ENCODE peak calls at places on chromosomes 4 and X, in six cellular contexts. One of them, this sample, is unnamed.

GRCh38 chrX:39950035-39950688 is 147.6 kb downstream of the BCOR start:
- DNase-seq in H9: no peak
- DNase-seq in IMR-90: peak
- DNase-seq in H1: no peak
- DNase-seq in mesendoderm: peak
- DNase-seq in mesenchymal stem cell: peak
- DNase-seq in this sample: no peak

GRCh38 chr4:29805245-29805644 is 914.9 kb upstream of the PCDH7 start:
- DNase-seq in mesenchymal stem cell: peak
- DNase-seq in H9: no peak
- DNase-seq in H1: peak
- DNase-seq in IMR-90: peak
- DNase-seq in mesendoderm: peak
- DNase-seq in this sample: no peak

GRCh38 chr4:101400096-101400495 is 52.8 kb upstream of the PPP3CA start:
- DNase-seq in mesenchymal stem cell: no peak
- DNase-seq in mesendoderm: no peak
- DNase-seq in H1: no peak
- DNase-seq in IMR-90: peak
- DNase-seq in H9: no peak
- DNase-seq in this sample: no peak

GRCh38 chrX:71577682-71578081 is 555 bp upstream of the GCNA start:
- DNase-seq in H9: no peak
- DNase-seq in H1: no peak
- DNase-seq in mesendoderm: no peak
- DNase-seq in IMR-90: no peak
- DNase-seq in mesenchymal stem cell: no peak
- DNase-seq in this sample: no peak

GRCh38 chr4:36573441-36573840 is 292.0 kb downstream of the DTHD1 start:
- DNase-seq in H9: no peak
- DNase-seq in mesendoderm: no peak
- DNase-seq in mesenchymal stem cell: no peak
- DNase-seq in H1: no peak
- DNase-seq in IMR-90: no peak
- DNase-seq in this sample: no peak

GRCh38 chr4:1180663-1181062 is 8.3 kb upstream of the SPON2 start:
- DNase-seq in H9: no peak
- DNase-seq in H1: no peak
- DNase-seq in mesenchymal stem cell: no peak
- DNase-seq in IMR-90: no peak
- DNase-seq in mesendoderm: no peak
- DNase-seq in this sample: no peak

GRCh38 chrX:70445876-70446275 is 1.2 kb downstream of the DLG3 start:
- DNase-seq in H9: no peak
- DNase-seq in mesendoderm: no peak
- DNase-seq in IMR-90: no peak
- DNase-seq in H1: no peak
- DNase-seq in mesenchymal stem cell: no peak
- DNase-seq in this sample: no peak

GRCh38 chrX:41025926-41026325 is 59.3 kb upstream of the USP9X start:
- DNase-seq in mesenchymal stem cell: no peak
- DNase-seq in IMR-90: peak
- DNase-seq in mesendoderm: peak
- DNase-seq in H9: peak
- DNase-seq in H1: no peak
- DNase-seq in this sample: no peak

GRCh38 chrX:49991718-49992117 is 69.3 kb downstream of the CLCN5 start:
- DNase-seq in H1: no peak
- DNase-seq in H9: no peak
- DNase-seq in mesenchymal stem cell: no peak
- DNase-seq in mesendoderm: no peak
- DNase-seq in IMR-90: no peak
- DNase-seq in this sample: no peak

GRCh38 chrX:49986058-49986457 is 63.7 kb downstream of the CLCN5 start:
- DNase-seq in H1: no peak
- DNase-seq in IMR-90: no peak
- DNase-seq in mesenchymal stem cell: no peak
- DNase-seq in H9: no peak
- DNase-seq in mesendoderm: no peak
- DNase-seq in this sample: no peak

GRCh38 chrX:49988128-49988527 is 65.7 kb downstream of the CLCN5 start:
- DNase-seq in IMR-90: no peak
- DNase-seq in H9: no peak
- DNase-seq in H1: no peak
- DNase-seq in mesendoderm: no peak
- DNase-seq in mesenchymal stem cell: no peak
- DNase-seq in this sample: no peak

GRCh38 chrX:49992809-49993208 is 70.4 kb downstream of the CLCN5 start:
- DNase-seq in mesendoderm: no peak
- DNase-seq in mesenchymal stem cell: no peak
- DNase-seq in H1: no peak
- DNase-seq in H9: no peak
- DNase-seq in IMR-90: no peak
- DNase-seq in this sample: no peak

GRCh38 chrX:49987651-49988050 is 65.3 kb downstream of the CLCN5 start:
- DNase-seq in mesendoderm: no peak
- DNase-seq in H1: no peak
- DNase-seq in mesenchymal stem cell: no peak
- DNase-seq in IMR-90: no peak
- DNase-seq in H9: no peak
- DNase-seq in this sample: no peak
- H2BK15ac ChIP-seq in mesendoderm: no peak
- H2BK15ac ChIP-seq in H1: no peak
- H2BK15ac ChIP-seq in mesenchymal stem cell: no peak
- H2BK15ac ChIP-seq in IMR-90: no peak
- H2BK15ac ChIP-seq in H9: no peak
- H2BK15ac ChIP-seq in this sample: no peak

DNA sequence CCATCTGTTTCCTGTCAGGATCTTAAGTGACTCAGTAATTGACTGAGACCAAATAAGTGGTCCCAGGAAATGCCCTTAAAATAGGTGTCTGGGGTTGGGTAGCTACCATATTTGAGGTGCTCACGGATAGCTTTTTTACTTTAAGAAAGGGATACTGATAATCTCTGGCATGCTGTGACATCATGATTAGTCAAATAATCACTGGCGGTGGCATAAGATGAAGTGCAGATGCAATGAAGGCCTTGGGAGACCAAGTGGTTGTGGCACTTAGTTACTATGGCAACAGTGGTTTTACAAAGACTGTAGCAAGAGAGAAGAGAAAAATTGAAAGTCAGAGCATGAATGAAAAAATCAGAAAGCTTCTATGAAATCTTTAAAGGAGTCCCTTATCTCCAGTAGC is 114.5 kb upstream of the SLIT2 start:
- DNase-seq in mesenchymal stem cell: peak
- DNase-seq in mesendoderm: no peak
- DNase-seq in H1: no peak
- DNase-seq in H9: no peak
- DNase-seq in IMR-90: peak
- DNase-seq in this sample: no peak
- H2BK15ac ChIP-seq in mesenchymal stem cell: no peak
- H2BK15ac ChIP-seq in mesendoderm: no peak
- H2BK15ac ChIP-seq in H1: no peak
- H2BK15ac ChIP-seq in H9: no peak
- H2BK15ac ChIP-seq in IMR-90: no peak
- H2BK15ac ChIP-seq in this sample: no peak

DNA sequence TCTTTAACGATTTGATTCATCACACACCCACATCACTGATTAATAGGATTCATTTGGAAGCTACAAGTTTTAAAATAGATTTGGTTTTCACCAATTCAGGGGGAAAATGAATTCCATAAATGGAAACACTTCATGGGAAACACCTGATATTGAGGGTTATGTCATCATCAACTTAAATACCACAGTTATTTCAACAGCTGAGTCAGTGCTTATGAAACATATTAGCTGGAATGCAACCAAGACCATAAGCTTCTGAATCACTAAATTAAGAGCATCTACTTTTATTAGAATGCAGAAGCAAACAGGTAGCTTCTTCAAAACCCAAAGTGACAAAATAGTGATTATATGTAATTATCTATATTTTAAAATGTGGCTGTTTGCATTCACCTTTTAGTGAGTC is 207.8 kb upstream of the DCAF8L1 start:
- DNase-seq in H1: no peak
- DNase-seq in H9: no peak
- DNase-seq in mesenchymal stem cell: peak
- DNase-seq in IMR-90: peak
- DNase-seq in mesendoderm: no peak
- DNase-seq in this sample: no peak
- H2BK15ac ChIP-seq in H1: no peak
- H2BK15ac ChIP-seq in H9: no peak
- H2BK15ac ChIP-seq in mesenchymal stem cell: no peak
- H2BK15ac ChIP-seq in IMR-90: no peak
- H2BK15ac ChIP-seq in mesendoderm: no peak
- H2BK15ac ChIP-seq in this sample: no peak

DNA sequence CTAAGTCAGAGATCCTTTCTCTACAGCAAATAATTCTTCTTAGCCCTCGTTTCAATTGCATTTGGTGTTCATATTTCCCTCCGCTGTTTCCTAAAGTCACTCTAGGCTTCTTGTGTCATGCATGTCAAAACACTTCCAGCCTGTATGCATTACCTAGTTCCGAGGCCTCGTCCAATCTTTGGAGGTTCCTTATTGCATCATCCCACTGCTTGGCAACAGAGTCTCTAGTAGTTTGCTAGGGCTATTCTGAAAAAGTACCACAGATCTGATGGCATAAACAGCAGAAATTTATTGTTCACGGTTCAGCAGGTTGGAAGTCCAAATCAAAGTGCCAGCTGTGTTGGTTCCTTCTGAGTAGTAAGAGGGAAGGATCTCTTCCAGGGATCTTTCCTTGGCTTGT is 5.9 kb downstream of the H2BW2 start:
- DNase-seq in mesendoderm: no peak
- DNase-seq in mesenchymal stem cell: no peak
- DNase-seq in H1: no peak
- DNase-seq in H9: no peak
- DNase-seq in IMR-90: no peak
- DNase-seq in this sample: no peak
- H2BK15ac ChIP-seq in mesendoderm: no peak
- H2BK15ac ChIP-seq in mesenchymal stem cell: no peak
- H2BK15ac ChIP-seq in H1: no peak
- H2BK15ac ChIP-seq in H9: no peak
- H2BK15ac ChIP-seq in IMR-90: no peak
- H2BK15ac ChIP-seq in this sample: no peak

GRCh38 chr4:176409627-176410026 is 89.9 kb downstream of the SPCS3 start:
- DNase-seq in mesendoderm: no peak
- DNase-seq in H1: no peak
- DNase-seq in mesenchymal stem cell: no peak
- DNase-seq in IMR-90: peak
- DNase-seq in H9: no peak
- DNase-seq in this sample: no peak
- H2BK15ac ChIP-seq in mesendoderm: no peak
- H2BK15ac ChIP-seq in H1: no peak
- H2BK15ac ChIP-seq in mesenchymal stem cell: no peak
- H2BK15ac ChIP-seq in IMR-90: no peak
- H2BK15ac ChIP-seq in H9: no peak
- H2BK15ac ChIP-seq in this sample: no peak

GRCh38 chr4:80270321-80270720 is 3.9 kb downstream of the FGF5 start:
- DNase-seq in H1: no peak
- DNase-seq in H9: no peak
- DNase-seq in mesenchymal stem cell: no peak
- DNase-seq in mesendoderm: no peak
- DNase-seq in IMR-90: no peak
- DNase-seq in this sample: no peak
- H2BK15ac ChIP-seq in H1: no peak
- H2BK15ac ChIP-seq in H9: no peak
- H2BK15ac ChIP-seq in mesenchymal stem cell: no peak
- H2BK15ac ChIP-seq in mesendoderm: no peak
- H2BK15ac ChIP-seq in IMR-90: no peak
- H2BK15ac ChIP-seq in this sample: no peak

GRCh38 chrX:57681341-57681740 is 1.3 kb upstream of the NLRP2B start:
- DNase-seq in mesenchymal stem cell: no peak
- DNase-seq in H1: no peak
- DNase-seq in mesendoderm: no peak
- DNase-seq in H9: no peak
- DNase-seq in IMR-90: no peak
- DNase-seq in this sample: no peak
- H2BK15ac ChIP-seq in mesenchymal stem cell: no peak
- H2BK15ac ChIP-seq in H1: no peak
- H2BK15ac ChIP-seq in mesendoderm: no peak
- H2BK15ac ChIP-seq in H9: no peak
- H2BK15ac ChIP-seq in IMR-90: no peak
- H2BK15ac ChIP-seq in this sample: no peak

This sample was measured in neuronal stem cell.